ENCODE peak calls at places on chromosomes 5 and 9, in eight cellular contexts. A is RWPE1, I is A673, V is sigmoid colon, E is AG04449, P is heart right ventricle, B is mesothelial cell of epicardium, D is glutamatergic neuron. O is an unnamed sample.

GRCh38 chr9:35423499-35423898 is 66.4 kb upstream of the RUSC2 start:
- DNase-seq in A (no peak), E (no peak), P (no peak), D (no peak), B (no peak), I (no peak), V (no peak), O (no peak)

GRCh38 chr5:1000329-1000728 is 8.3 kb upstream of the NKD2 start:
- DNase-seq in D (no peak), B (no peak), A (no peak), E (no peak), P (no peak), V (peak; percentile 30), I (no peak), O (no peak)

GRCh38 chr5:50881407-50881806 is 215.0 kb downstream of the PARP8 start:
- DNase-seq in E (no peak), P (no peak), B (no peak), A (no peak), I (no peak), D (no peak), V (no peak), O (no peak)

GRCh38 chr9:32572900-32573523 is at the start of gene NDUFB6:
- DNase-seq in I (peak; percentile 97), B (peak; percentile 92), E (no peak), D (peak; percentile 95), V (peak; percentile 95), P (peak; percentile 94), A (peak; percentile 91), O (peak; percentile 94)

GRCh38 chr5:15344954-15345353 is 155.0 kb upstream of the FBXL7 start:
- DNase-seq in P (no peak), I (no peak), B (no peak), A (no peak), E (no peak), D (no peak), V (no peak), O (no peak)

GRCh38 chr9:122394265-122395242 is 23.7 kb downstream of the PTGS1 start:
- DNase-seq in A (peak; percentile 79), V (peak; percentile 91), E (no peak), B (no peak), P (peak; percentile 35), I (no peak), D (no peak), O (no peak)

GRCh38 chr5:167050568-167051214 is 1240.8 kb upstream of the WWC1 start:
- DNase-seq in A (no peak), P (no peak), D (no peak), B (no peak), V (no peak), I (no peak), E (no peak), O (no peak)

GRCh38 chr9:20683351-20684034 is 566 bp upstream of the FOCAD start:
- DNase-seq in P (peak; percentile 40), E (no peak), I (peak; percentile 60), D (no peak), V (peak; percentile 92), A (peak; percentile 13), B (no peak), O (peak; percentile 16)

GRCh38 chr9:127049044-127049443 is 73.4 kb downstream of the ANGPTL2 start:
- DNase-seq in V (peak; percentile 72), D (no peak), I (peak; percentile 55), B (no peak), P (no peak), A (peak; percentile 89), E (peak; percentile 51), O (no peak)

GRCh38 chr9:126763130-126763764 is 41.6 kb upstream of the ZBTB43 start:
- DNase-seq in I (peak; percentile 30), D (no peak), E (no peak), P (no peak), B (no peak), V (no peak), A (no peak), O (no peak)

GRCh38 chr9:137445275-137445807 is 4.2 kb upstream of the ENTPD8 start:
- DNase-seq in V (peak; percentile 87), E (no peak), A (peak; percentile 87), D (peak; percentile 85), P (peak; percentile 77), I (peak; percentile 79), B (peak; percentile 85), O (peak; percentile 66)

GRCh38 chr5:58236498-58236897 is 223.4 kb downstream of the PLK2 start:
- DNase-seq in I (no peak), P (no peak), B (no peak), D (no peak), E (no peak), V (no peak), A (no peak), O (no peak)

GRCh38 chr5:73823508-73823925 is 197.5 kb downstream of the ARHGEF28 start:
- DNase-seq in E (peak; percentile 45), I (no peak), D (no peak), A (no peak), P (no peak), V (no peak), B (no peak), O (no peak)

GRCh38 chr9:134187110-134187531 is 22.8 kb upstream of the RNU6ATAC start:
- DNase-seq in A (no peak), B (no peak), V (peak; percentile 54), D (peak; percentile 22), E (no peak), P (no peak), I (no peak), O (no peak)

GRCh38 chr5:44388504-44389409 is 463 bp downstream of the FGF10 start:
- DNase-seq in I (peak; percentile 35), A (peak; percentile 3), E (no peak), P (peak; percentile 8), B (peak; percentile 42), D (peak; percentile 36), V (peak; percentile 77), O (no peak)

GRCh38 chr5:174839196-174839595 is 114.8 kb downstream of the MSX2 start:
- DNase-seq in E (no peak), P (no peak), V (no peak), I (no peak), B (no peak), D (no peak), A (no peak), O (no peak)

GRCh38 chr5:5736007-5736406 is 313.5 kb downstream of the ICE1 start:
- DNase-seq in D (no peak), V (no peak), P (no peak), I (no peak), A (no peak), B (no peak), E (no peak), O (no peak)

GRCh38 chr9:88773627-88774244 is 217.5 kb upstream of the S1PR3 start:
- DNase-seq in I (peak; percentile 96), P (no peak), B (no peak), D (no peak), V (no peak), A (no peak), E (no peak), O (no peak)
- TF ChIP-seq CTCF in I (peak; percentile 60), P (no peak), B (no peak), D (no peak), V (no peak), A (no peak), E (peak; percentile 19), O (no peak)

GRCh38 chr5:4294878-4295277 is 699.2 kb downstream of the IRX1 start:
- DNase-seq in P (no peak), E (no peak), D (no peak), V (no peak), A (no peak), B (no peak), I (no peak), O (no peak)

GRCh38 chr5:4295663-4296339 is 700.2 kb downstream of the IRX1 start:
- DNase-seq in A (no peak), D (peak; percentile 63), P (no peak), B (peak; percentile 64), E (no peak), V (no peak), I (peak; percentile 3), O (peak; percentile 62)
- TF ChIP-seq CTCF in A (no peak), D (peak; percentile 86), P (peak; percentile 14), B (peak; percentile 86), E (no peak), V (no peak), I (peak; percentile 15), O (peak; percentile 66)

GRCh38 chr9:113853333-113853732 is 22.8 kb upstream of the ZNF618 start:
- DNase-seq in I (no peak), P (no peak), E (no peak), D (no peak), A (peak; percentile 43), B (no peak), V (no peak), O (no peak)
- TF ChIP-seq CTCF in I (peak; percentile 47), P (no peak), E (peak; percentile 13), D (peak; percentile 21), A (peak; percentile 55), B (no peak), V (no peak), O (peak; percentile 34)

GRCh38 chr5:27788184-27788583 is 749.8 kb upstream of the CDH9 start:
- DNase-seq in D (no peak), V (no peak), E (no peak), I (no peak), P (no peak), A (no peak), B (no peak), O (no peak)

GRCh38 chr5:27784317-27784716 is 745.9 kb upstream of the CDH9 start:
- DNase-seq in A (no peak), E (no peak), V (no peak), D (no peak), I (no peak), P (no peak), B (no peak), O (no peak)
- TF ChIP-seq CTCF in A (no peak), E (no peak), V (no peak), D (no peak), I (no peak), P (no peak), B (no peak), O (no peak)

DNA sequence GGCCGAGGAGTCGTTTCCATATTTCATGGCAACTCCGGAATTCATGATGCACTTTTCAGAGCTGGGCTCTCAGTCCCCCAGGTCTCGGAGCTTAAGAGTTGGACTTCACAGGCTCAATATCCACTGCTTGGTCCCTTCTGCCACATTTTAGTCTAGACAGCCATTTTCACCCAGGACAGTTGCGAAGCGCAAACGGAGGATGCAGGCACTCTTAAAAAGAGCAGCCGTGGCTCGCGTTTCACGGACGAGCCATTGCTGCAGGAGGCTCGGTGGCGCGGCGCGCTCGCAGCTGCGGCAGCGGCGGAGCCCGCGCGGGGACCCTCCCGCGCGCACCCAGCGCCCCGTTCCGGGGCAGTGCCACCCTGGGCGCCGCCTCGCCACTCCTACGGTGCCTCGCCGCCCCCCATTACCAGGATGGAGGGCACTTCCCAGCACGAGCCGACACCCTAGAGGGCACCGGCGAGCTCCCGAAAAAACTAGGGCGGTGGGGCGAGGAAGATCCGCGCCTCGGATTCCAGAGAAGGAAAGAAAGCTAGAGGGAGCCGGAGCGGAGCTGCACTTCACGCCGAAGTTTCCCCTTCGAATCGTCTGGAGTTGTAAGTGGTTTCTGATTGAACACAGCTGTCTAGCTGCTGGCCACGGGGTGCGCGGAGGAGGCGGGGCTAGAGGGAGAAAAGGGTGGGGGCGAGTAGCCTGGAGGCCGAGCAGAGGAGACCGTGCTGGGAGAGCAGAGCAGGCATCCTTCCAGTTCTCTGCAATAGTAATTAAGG is 140.3 kb downstream of the TSSK1B start:
- DNase-seq in V (peak; percentile 96), I (peak; percentile 87), D (peak; percentile 92), P (peak; percentile 92), A (peak; percentile 93), B (peak; percentile 87), E (peak; percentile 37), O (no peak)
- TF ChIP-seq CTCF in V (no peak), I (peak; percentile 28), D (no peak), P (no peak), A (no peak), B (no peak), E (peak; percentile 4), O (no peak)